ENCODE peak calls at places on chromosomes 2 and 18, in six cellular contexts. L, X, S, R, C and Y are unnamed samples. For H3K27me3, the result is how much of the 10 kb centered on the place peaks cover.

GRCh38 chr2:37802106-37802791 is 122.8 kb upstream of the RMDN2 start:
- DNase-seq in X (no peak), C (no peak), S (no peak), L (peak), R (no peak), Y (no peak)

GRCh38 chr2:210593166-210593565 is 36.8 kb downstream of the CPS1 start:
- DNase-seq in L (peak), R (no peak), X (no peak), S (no peak), C (no peak), Y (no peak)

GRCh38 chr18:53152478-53152877 is 812.5 kb downstream of the DCC start:
- DNase-seq in S (no peak), C (no peak), X (no peak), R (no peak), L (no peak), Y (no peak)

GRCh38 chr2:42372474-42372787 is 11.4 kb upstream of the COX7A2L start:
- DNase-seq in S (no peak), R (no peak), C (no peak), X (no peak), L (no peak), Y (peak)

GRCh38 chr18:63180971-63181376 is 138.6 kb downstream of the BCL2 start:
- DNase-seq in L (no peak), C (no peak), S (no peak), X (no peak), R (no peak), Y (no peak)

GRCh38 chr2:42937171-42937875 is 144.9 kb upstream of the HAAO start:
- DNase-seq in X (no peak), S (no peak), R (peak), C (no peak), L (no peak), Y (no peak)

GRCh38 chr18:58535340-58536186 is 93.3 kb downstream of the ALPK2 start:
- DNase-seq in S (no peak), C (no peak), L (peak), R (no peak), X (no peak), Y (no peak)

GRCh38 chr2:215392164-215392563 is 43.7 kb downstream of the FN1 start:
- DNase-seq in R (no peak), X (no peak), S (no peak), L (no peak), C (no peak), Y (no peak)

GRCh38 chr2:88090446-88091283 is 23.0 kb downstream of the SMYD1 start:
- DNase-seq in S (no peak), X (no peak), R (no peak), L (no peak), C (no peak), Y (no peak)

GRCh38 chr2:187581125-187581896 is 27.1 kb upstream of the TFPI start:
- DNase-seq in S (no peak), L (peak), C (no peak), X (no peak), R (no peak), Y (no peak)

GRCh38 chr18:74250131-74250530 is 41.6 kb downstream of the CYB5A start:
- DNase-seq in C (no peak), S (peak), R (no peak), X (no peak), L (no peak), Y (no peak)

GRCh38 chr2:129828829-129829228 is 150.6 kb upstream of the RAB6C start:
- DNase-seq in C (no peak), X (no peak), L (no peak), R (no peak), S (no peak), Y (no peak)

GRCh38 chr18:36899289-36899688 is 70.4 kb downstream of the KIAA1328 start:
- DNase-seq in L (peak), R (no peak), C (no peak), X (no peak), S (no peak), Y (no peak)

GRCh38 chr18:54684786-54685185 is 93.7 kb downstream of the DYNAP start:
- DNase-seq in R (no peak), L (no peak), S (no peak), C (no peak), X (no peak), Y (no peak)

GRCh38 chr2:152335851-152336102 is 803 bp downstream of the FMNL2 start:
- DNase-seq in S (peak), C (no peak), X (peak), R (peak), L (no peak), Y (no peak)

GRCh38 chr2:188348974-188349500 is 57.4 kb downstream of the GULP1 start:
- DNase-seq in R (no peak), X (no peak), L (peak), C (no peak), S (no peak), Y (no peak)

GRCh38 chr2:113198790-113199612 is 25.2 kb downstream of the PSD4 start:
- DNase-seq in X (peak), L (peak), S (peak), R (peak), C (peak), Y (no peak)

GRCh38 chr2:66171530-66171929 is 263.4 kb upstream of the MEIS1 start:
- DNase-seq in C (no peak), L (no peak), X (no peak), R (no peak), S (no peak), Y (no peak)

GRCh38 chr2:85584857-85585780 is 888 bp downstream of the VAMP5 start:
- DNase-seq in R (peak), S (no peak), L (peak), X (peak), C (no peak), Y (no peak)

GRCh38 chr18:73118121-73118816 is 250.5 kb upstream of the NETO1 start:
- DNase-seq in C (no peak), X (no peak), L (peak), R (no peak), S (no peak), Y (no peak)

GRCh38 chr2:133972786-133973185 is 281.1 kb upstream of the MGAT5 start:
- DNase-seq in L (peak), R (no peak), C (no peak), S (peak), X (no peak), Y (no peak)

GRCh38 chr2:55986700-55987440 is 63.3 kb upstream of the EFEMP1 start:
- DNase-seq in X (no peak), C (no peak), R (no peak), L (peak), S (no peak), Y (no peak)

GRCh38 chr2:45191972-45192371 is 182.7 kb upstream of the SIX2 start:
- DNase-seq in L (no peak), R (peak), S (no peak), C (no peak), X (no peak), Y (no peak)

GRCh38 chr18:48326901-48327675 is 82.1 kb downstream of the ZBTB7C start:
- DNase-seq in S (no peak), X (no peak), C (no peak), L (peak), R (no peak), Y (no peak)

GRCh38 chr2:229221641-229222040 is 49.4 kb downstream of the PID1 start:
- DNase-seq in S (no peak), C (no peak), X (no peak), L (no peak), R (no peak), Y (no peak)

GRCh38 chr18:58788971-58789797 is 75.5 kb upstream of the ZNF532 start:
- DNase-seq in C (no peak), L (peak), S (peak), R (peak), X (peak), Y (no peak)

GRCh38 chr2:195388024-195388423 is 269.0 kb upstream of the SLC39A10 start:
- DNase-seq in R (no peak), X (no peak), S (no peak), C (no peak), L (no peak), Y (no peak)

GRCh38 chr18:51171208-51171607 is 26.3 kb downstream of the MEX3C start:
- DNase-seq in R (no peak), X (no peak), C (no peak), L (no peak), S (no peak), Y (no peak)

GRCh38 chr2:25453199-25453903 is 111.6 kb upstream of the DNMT3A start:
- DNase-seq in X (no peak), C (no peak), R (no peak), L (peak), S (no peak), Y (no peak)

GRCh38 chr2:180161415-180161814 is 154.3 kb upstream of the CWC22 start:
- DNase-seq in S (no peak), X (no peak), C (no peak), L (no peak), R (no peak), Y (no peak)

DNA sequence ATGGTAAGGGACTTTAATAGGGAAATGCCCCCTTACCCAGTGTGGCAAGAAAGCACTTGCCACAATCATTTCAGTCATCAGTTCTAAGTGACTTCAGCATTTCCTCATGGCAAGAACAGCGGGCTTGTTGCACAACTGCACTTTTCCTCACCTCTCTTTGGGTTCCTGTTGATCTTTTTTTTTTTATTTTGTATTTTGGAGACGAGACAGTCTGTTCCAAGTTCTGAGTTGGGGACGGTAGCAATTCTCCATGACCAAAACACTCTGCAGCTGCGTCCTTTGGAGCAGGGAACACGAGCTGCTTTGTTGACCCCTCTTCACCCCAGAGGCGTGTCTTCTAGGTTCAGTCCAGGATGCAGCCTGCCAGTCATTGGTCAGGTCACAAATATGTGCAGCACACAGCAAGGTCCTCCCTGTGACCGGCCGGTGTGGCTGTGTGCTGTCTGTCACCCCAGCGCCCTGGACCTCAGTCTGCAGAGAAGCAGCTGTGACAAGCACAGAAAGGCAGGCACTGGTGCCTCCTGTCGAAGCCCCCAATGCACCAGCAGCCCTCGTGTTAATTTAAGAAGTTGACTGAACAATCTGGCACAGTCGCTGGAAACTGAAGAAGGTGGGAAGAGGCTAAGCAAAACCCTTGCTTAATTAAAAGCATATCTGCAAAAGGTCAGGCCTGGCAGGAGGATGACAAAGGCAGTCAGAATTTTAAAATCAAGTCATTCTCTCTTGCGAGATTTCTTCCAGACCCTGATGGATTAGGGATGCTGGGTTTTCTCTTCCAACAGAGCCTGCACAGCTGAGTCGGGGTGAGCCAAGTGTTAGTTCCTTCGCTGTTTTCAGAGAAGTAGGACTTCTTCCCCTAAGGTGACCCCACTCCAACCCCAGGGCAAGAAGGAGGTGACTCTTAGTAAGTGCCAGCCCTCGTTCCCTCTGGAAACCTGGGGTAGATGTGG is 96.7 kb upstream of the COPS8 start:
- DNase-seq in R (peak), L (no peak), X (peak), S (peak), C (peak), Y (no peak)
- TF ChIP-seq CTCF in R (no peak), L (no peak), X (no peak), S (no peak), C (no peak), Y (no peak)

GRCh38 chr18:34594243-34594642 is 115.9 kb upstream of the DTNA start:
- DNase-seq in C (no peak), L (no peak), R (no peak), S (no peak), X (no peak), Y (no peak)
- TF ChIP-seq POLR2A in C (no peak), L (no peak), R (no peak), S (no peak), X (no peak), Y (no peak)

DNA sequence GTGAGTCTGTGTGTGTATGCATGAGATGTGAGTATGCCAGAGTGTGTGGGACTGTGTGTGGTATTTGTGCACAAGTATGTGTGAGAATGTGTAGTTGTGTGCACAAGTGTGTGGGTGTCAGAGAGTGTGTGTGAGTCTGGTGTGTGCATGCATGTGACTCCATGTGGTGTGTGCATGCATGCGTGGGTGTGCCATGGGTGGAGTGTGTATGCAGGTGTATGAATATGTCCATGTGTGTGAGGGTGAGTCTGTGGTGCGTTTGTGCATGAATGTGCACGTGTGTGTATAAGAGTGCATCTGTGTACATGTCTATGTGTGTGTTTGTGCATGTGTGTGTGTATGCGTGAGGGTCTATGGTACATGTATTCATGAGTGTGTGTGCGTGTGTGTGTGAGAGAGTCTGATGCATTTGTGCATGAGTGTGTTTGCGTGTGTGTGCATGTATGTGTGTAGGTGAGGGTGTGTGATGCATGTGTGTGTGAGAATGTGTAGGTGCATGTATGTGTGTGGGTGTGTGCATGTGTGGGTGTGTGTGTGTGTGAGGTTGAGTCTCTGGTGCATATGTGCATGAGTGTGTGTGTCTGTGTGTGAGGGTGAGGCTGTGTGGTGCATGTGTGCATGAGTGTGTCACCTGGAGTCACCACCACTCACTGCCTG is 226.8 kb downstream of the LDLRAD4 start:
- DNase-seq in S (no peak), R (no peak), L (no peak), X (no peak), C (peak), Y (no peak)
- H3K27me3 ChIP-seq in S (under half), R (under half), L (under half), X (under half), C (under half), Y (under half)

DNA sequence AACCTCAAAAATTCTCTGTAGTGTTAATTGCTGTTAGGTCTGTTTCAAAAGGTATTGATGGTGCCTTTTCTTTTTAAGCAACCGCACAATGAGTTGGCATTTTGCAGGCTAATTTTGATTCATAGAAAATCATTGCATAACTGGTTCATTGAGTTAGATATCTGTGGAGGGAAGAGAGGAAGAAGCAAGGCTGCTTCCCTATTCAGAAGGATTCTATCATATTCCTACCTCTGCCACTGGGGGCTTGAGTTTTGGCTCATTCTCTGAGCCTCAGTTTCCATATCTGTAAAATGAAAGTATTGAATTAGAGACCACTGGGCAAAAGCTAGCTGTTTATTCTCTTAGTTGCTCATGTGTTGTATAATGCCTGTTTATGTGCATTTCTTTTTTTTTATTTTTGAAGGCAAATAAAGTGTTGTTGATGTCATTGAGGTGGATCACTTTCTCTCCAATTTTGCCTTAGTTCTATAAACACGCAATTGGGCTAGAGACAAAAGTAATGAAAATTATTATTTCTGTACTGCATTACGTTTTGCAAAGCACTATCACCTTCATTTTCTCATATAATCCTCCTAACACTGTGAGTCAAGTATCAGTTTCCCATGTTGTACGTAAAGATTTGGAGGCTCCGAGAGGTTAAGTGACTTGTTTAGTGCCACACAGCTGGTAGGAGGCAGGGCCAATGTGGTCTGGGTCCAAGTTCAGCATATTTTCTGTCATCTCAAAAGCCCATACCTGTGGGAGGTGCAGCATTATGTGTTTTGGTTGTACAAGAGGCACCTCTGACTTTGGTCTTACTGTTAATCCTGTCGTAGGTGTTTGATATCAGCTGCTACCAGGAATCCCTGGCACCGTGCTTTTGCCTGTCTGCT is 5.9 kb downstream of the TRIB2 start:
- DNase-seq in L (no peak), X (no peak), S (no peak), R (no peak), C (no peak), Y (no peak)
- TF ChIP-seq CTCF in L (peak), X (no peak), S (no peak), R (no peak), C (no peak), Y (no peak)

GRCh38 chr18:10040287-10041011 is 126.6 kb downstream of the VAPA start:
- DNase-seq in R (peak), L (peak), C (peak), X (no peak), S (no peak), Y (no peak)
- TF ChIP-seq POLR2A in R (no peak), L (no peak), C (no peak), X (no peak), S (no peak), Y (no peak)

GRCh38 chr2:72931280-72931910 is 14.1 kb downstream of the EMX1 start:
- DNase-seq in S (peak), C (peak), X (peak), R (no peak), L (peak), Y (no peak)
- H3K27me3 ChIP-seq in S (under half), C (half or more), X (under half), R (under half), L (half or more), Y (under half)

DNA sequence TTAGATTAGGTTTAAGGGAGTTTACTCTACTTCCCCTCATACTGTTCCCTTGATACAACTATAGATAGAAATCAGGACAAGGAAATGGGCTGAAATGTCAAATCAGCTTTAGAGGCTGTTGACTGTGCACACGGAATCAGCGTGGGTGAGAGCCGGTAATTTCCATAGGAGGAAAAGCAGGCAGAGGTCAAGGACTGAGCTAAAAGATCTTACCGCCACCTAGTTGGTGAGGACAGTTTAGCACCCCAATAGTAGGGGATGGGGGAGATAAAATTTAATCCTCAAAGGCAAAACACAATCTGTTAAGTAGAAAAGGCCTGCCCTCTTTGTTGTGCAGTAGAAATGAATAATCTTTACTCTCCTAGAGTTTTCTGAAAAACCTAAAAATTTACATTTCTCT is 1154.5 kb upstream of the CHAC2 start:
- DNase-seq in S (no peak), L (no peak), X (no peak), R (no peak), C (no peak), Y (no peak)
- TF ChIP-seq CTCF in S (no peak), L (no peak), X (peak), R (no peak), C (no peak), Y (no peak)

GRCh38 chr2:212173771-212174510 is 364.7 kb downstream of the ERBB4 start:
- DNase-seq in R (no peak), L (peak), C (no peak), S (no peak), X (no peak), Y (no peak)
- TF ChIP-seq POLR2A in R (no peak), L (no peak), C (no peak), S (no peak), X (no peak), Y (no peak)

GRCh38 chr2:64989982-64990614 is 899 bp downstream of the SLC1A4 start:
- DNase-seq in R (peak), C (no peak), X (no peak), L (no peak), S (peak), Y (no peak)

GRCh38 chr2:64989126-64989981 is at the start of gene SLC1A4:
- DNase-seq in L (peak), S (peak), C (peak), X (peak), R (peak), Y (no peak)

GRCh38 chr2:64987963-64988419 is 1.2 kb upstream of the SLC1A4 start:
- DNase-seq in L (peak), X (peak), C (no peak), S (no peak), R (no peak), Y (no peak)

GRCh38 chr2:64987001-64987962 is 1.9 kb upstream of the SLC1A4 start:
- DNase-seq in X (no peak), S (no peak), R (no peak), C (no peak), L (peak), Y (no peak)

GRCh38 chr2:64988420-64989125 is 626 bp upstream of the SLC1A4 start:
- DNase-seq in R (peak), X (no peak), S (peak), L (peak), C (peak), Y (no peak)
- H3K27me3 ChIP-seq in R (under half), X (under half), S (under half), L (under half), C (under half), Y (under half)